ENCODE peak calls at places on chromosomes 12 and 14, in five cellular contexts. One of them, this sample, is unnamed.
A peak's percentile ranks its signal among the peaks of the same experiment; 100 is the strongest.

GRCh38 chr12:85575115-85576096 is 260.8 kb downstream of the RASSF9 start:
- DNase-seq in activated B cell treated with CpG ODN at 0.5 μM for 24 hours: no peak
- DNase-seq in amniotic stem cell: no peak
- DNase-seq in effector memory CD8-positive, alpha-beta T cell: no peak
- DNase-seq in mucosa of gallbladder: peak; percentile 44
- DNase-seq in this sample: no peak

GRCh38 chr12:117646595-117646994 is 285.2 kb upstream of the NOS1 start:
- DNase-seq in effector memory CD8-positive, alpha-beta T cell: no peak
- DNase-seq in activated B cell treated with CpG ODN at 0.5 μM for 24 hours: no peak
- DNase-seq in amniotic stem cell: no peak
- DNase-seq in mucosa of gallbladder: no peak
- DNase-seq in this sample: no peak

GRCh38 chr12:29396774-29397173 is 15.8 kb upstream of the ERGIC2 start:
- DNase-seq in activated B cell treated with CpG ODN at 0.5 μM for 24 hours: no peak
- DNase-seq in amniotic stem cell: no peak
- DNase-seq in mucosa of gallbladder: no peak
- DNase-seq in effector memory CD8-positive, alpha-beta T cell: no peak
- DNase-seq in this sample: no peak

GRCh38 chr14:85512491-85512890 is 17.5 kb upstream of the FLRT2 start:
- DNase-seq in activated B cell treated with CpG ODN at 0.5 μM for 24 hours: no peak
- DNase-seq in effector memory CD8-positive, alpha-beta T cell: no peak
- DNase-seq in amniotic stem cell: no peak
- DNase-seq in mucosa of gallbladder: no peak
- DNase-seq in this sample: no peak

GRCh38 chr14:43005807-43006206 is 1399.1 kb downstream of the LRFN5 start:
- DNase-seq in effector memory CD8-positive, alpha-beta T cell: no peak
- DNase-seq in mucosa of gallbladder: no peak
- DNase-seq in activated B cell treated with CpG ODN at 0.5 μM for 24 hours: no peak
- DNase-seq in amniotic stem cell: no peak
- DNase-seq in this sample: no peak

GRCh38 chr12:119444462-119445044 is 110.0 kb downstream of the CCDC60 start:
- DNase-seq in effector memory CD8-positive, alpha-beta T cell: peak; percentile 2
- DNase-seq in mucosa of gallbladder: peak; percentile 24
- DNase-seq in amniotic stem cell: no peak
- DNase-seq in activated B cell treated with CpG ODN at 0.5 μM for 24 hours: no peak
- DNase-seq in this sample: no peak

GRCh38 chr12:49108958-49109404 is 1.7 kb downstream of the LMBR1L start:
- DNase-seq in effector memory CD8-positive, alpha-beta T cell: no peak
- DNase-seq in activated B cell treated with CpG ODN at 0.5 μM for 24 hours: no peak
- DNase-seq in amniotic stem cell: no peak
- DNase-seq in mucosa of gallbladder: peak; percentile 43
- DNase-seq in this sample: no peak

GRCh38 chr12:68410018-68410650 is 78.0 kb upstream of the MDM1 start:
- DNase-seq in mucosa of gallbladder: no peak
- DNase-seq in activated B cell treated with CpG ODN at 0.5 μM for 24 hours: no peak
- DNase-seq in amniotic stem cell: no peak
- DNase-seq in effector memory CD8-positive, alpha-beta T cell: no peak
- DNase-seq in this sample: no peak

GRCh38 chr12:45590646-45591045 is 138.9 kb upstream of the ARID2 start:
- DNase-seq in activated B cell treated with CpG ODN at 0.5 μM for 24 hours: no peak
- DNase-seq in amniotic stem cell: no peak
- DNase-seq in effector memory CD8-positive, alpha-beta T cell: no peak
- DNase-seq in mucosa of gallbladder: no peak
- DNase-seq in this sample: no peak

GRCh38 chr12:108568653-108569154 is 6.3 kb downstream of the ISCU start:
- DNase-seq in effector memory CD8-positive, alpha-beta T cell: peak; percentile 44
- DNase-seq in mucosa of gallbladder: no peak
- DNase-seq in activated B cell treated with CpG ODN at 0.5 μM for 24 hours: no peak
- DNase-seq in amniotic stem cell: no peak
- DNase-seq in this sample: peak; percentile 55

GRCh38 chr14:96197969-96198368 is 6.7 kb upstream of the BDKRB2 start:
- DNase-seq in amniotic stem cell: no peak
- DNase-seq in effector memory CD8-positive, alpha-beta T cell: no peak
- DNase-seq in mucosa of gallbladder: no peak
- DNase-seq in activated B cell treated with CpG ODN at 0.5 μM for 24 hours: no peak
- DNase-seq in this sample: no peak

GRCh38 chr12:106506691-106507090 is 76.1 kb upstream of the RFX4 start:
- DNase-seq in mucosa of gallbladder: no peak
- DNase-seq in effector memory CD8-positive, alpha-beta T cell: no peak
- DNase-seq in activated B cell treated with CpG ODN at 0.5 μM for 24 hours: no peak
- DNase-seq in amniotic stem cell: no peak
- DNase-seq in this sample: no peak

GRCh38 chr12:105705765-105706164 is 375.3 kb downstream of the C12orf75 start:
- DNase-seq in effector memory CD8-positive, alpha-beta T cell: no peak
- DNase-seq in amniotic stem cell: peak; percentile 4
- DNase-seq in mucosa of gallbladder: peak; percentile 43
- DNase-seq in activated B cell treated with CpG ODN at 0.5 μM for 24 hours: no peak
- DNase-seq in this sample: no peak

GRCh38 chr12:32102234-32102633 is 4.4 kb upstream of the BICD1 start:
- DNase-seq in mucosa of gallbladder: no peak
- DNase-seq in activated B cell treated with CpG ODN at 0.5 μM for 24 hours: no peak
- DNase-seq in effector memory CD8-positive, alpha-beta T cell: no peak
- DNase-seq in amniotic stem cell: no peak
- DNase-seq in this sample: no peak

GRCh38 chr12:69925291-69925690 is 100.3 kb downstream of the MYRFL start:
- DNase-seq in effector memory CD8-positive, alpha-beta T cell: no peak
- DNase-seq in amniotic stem cell: no peak
- DNase-seq in activated B cell treated with CpG ODN at 0.5 μM for 24 hours: no peak
- DNase-seq in mucosa of gallbladder: no peak
- DNase-seq in this sample: no peak

GRCh38 chr12:107783406-107784376 is 9.2 kb downstream of the ASCL4 start:
- DNase-seq in effector memory CD8-positive, alpha-beta T cell: no peak
- DNase-seq in mucosa of gallbladder: no peak
- DNase-seq in activated B cell treated with CpG ODN at 0.5 μM for 24 hours: no peak
- DNase-seq in amniotic stem cell: no peak
- DNase-seq in this sample: no peak

GRCh38 chr12:59651230-59651920 is 55.5 kb downstream of the SLC16A7 start:
- DNase-seq in mucosa of gallbladder: peak; percentile 46
- DNase-seq in amniotic stem cell: no peak
- DNase-seq in activated B cell treated with CpG ODN at 0.5 μM for 24 hours: no peak
- DNase-seq in effector memory CD8-positive, alpha-beta T cell: no peak
- DNase-seq in this sample: no peak

GRCh38 chr12:4910502-4911315 is 1.0 kb downstream of the KCNA1 start:
- DNase-seq in amniotic stem cell: no peak
- DNase-seq in mucosa of gallbladder: no peak
- DNase-seq in effector memory CD8-positive, alpha-beta T cell: no peak
- DNase-seq in activated B cell treated with CpG ODN at 0.5 μM for 24 hours: peak; percentile 15
- DNase-seq in this sample: peak; percentile 80

GRCh38 chr14:82080319-82080718 is 546.7 kb upstream of the SEL1L start:
- DNase-seq in amniotic stem cell: no peak
- DNase-seq in effector memory CD8-positive, alpha-beta T cell: no peak
- DNase-seq in mucosa of gallbladder: no peak
- DNase-seq in activated B cell treated with CpG ODN at 0.5 μM for 24 hours: no peak
- DNase-seq in this sample: no peak

GRCh38 chr14:76715927-76716200 is 45.4 kb upstream of the VASH1 start:
- DNase-seq in amniotic stem cell: no peak
- DNase-seq in effector memory CD8-positive, alpha-beta T cell: no peak
- DNase-seq in mucosa of gallbladder: no peak
- DNase-seq in activated B cell treated with CpG ODN at 0.5 μM for 24 hours: no peak
- DNase-seq in this sample: peak; percentile 70

GRCh38 chr14:19900999-19901398 is 19.4 kb upstream of the OR4K5 start:
- DNase-seq in amniotic stem cell: no peak
- DNase-seq in effector memory CD8-positive, alpha-beta T cell: no peak
- DNase-seq in mucosa of gallbladder: no peak
- DNase-seq in activated B cell treated with CpG ODN at 0.5 μM for 24 hours: no peak
- DNase-seq in this sample: no peak

GRCh38 chr12:59080101-59080500 is 159.8 kb upstream of the LRIG3 start:
- DNase-seq in mucosa of gallbladder: no peak
- DNase-seq in activated B cell treated with CpG ODN at 0.5 μM for 24 hours: no peak
- DNase-seq in amniotic stem cell: no peak
- DNase-seq in effector memory CD8-positive, alpha-beta T cell: no peak
- DNase-seq in this sample: no peak

GRCh38 chr12:32811686-32812392 is 56.1 kb upstream of the YARS2 start:
- DNase-seq in activated B cell treated with CpG ODN at 0.5 μM for 24 hours: no peak
- DNase-seq in effector memory CD8-positive, alpha-beta T cell: no peak
- DNase-seq in mucosa of gallbladder: no peak
- DNase-seq in amniotic stem cell: no peak
- DNase-seq in this sample: no peak

GRCh38 chr12:1662761-1663439 is 28.0 kb upstream of the ADIPOR2 start:
- DNase-seq in amniotic stem cell: no peak
- DNase-seq in mucosa of gallbladder: peak; percentile 63
- DNase-seq in activated B cell treated with CpG ODN at 0.5 μM for 24 hours: no peak
- DNase-seq in effector memory CD8-positive, alpha-beta T cell: peak; percentile 31
- DNase-seq in this sample: no peak

GRCh38 chr12:117119592-117120198 is 20.5 kb upstream of the TESC start:
- DNase-seq in mucosa of gallbladder: no peak
- DNase-seq in effector memory CD8-positive, alpha-beta T cell: peak; percentile 33
- DNase-seq in amniotic stem cell: no peak
- DNase-seq in activated B cell treated with CpG ODN at 0.5 μM for 24 hours: no peak
- DNase-seq in this sample: no peak

GRCh38 chr14:104688755-104689619 is at the start of gene INF2:
- DNase-seq in amniotic stem cell: no peak
- DNase-seq in activated B cell treated with CpG ODN at 0.5 μM for 24 hours: peak; percentile 63
- DNase-seq in mucosa of gallbladder: no peak
- DNase-seq in effector memory CD8-positive, alpha-beta T cell: no peak
- DNase-seq in this sample: no peak

GRCh38 chr14:100575266-100575995 is 11.8 kb downstream of the BEGAIN start:
- DNase-seq in activated B cell treated with CpG ODN at 0.5 μM for 24 hours: no peak
- DNase-seq in mucosa of gallbladder: no peak
- DNase-seq in amniotic stem cell: no peak
- DNase-seq in effector memory CD8-positive, alpha-beta T cell: no peak
- DNase-seq in this sample: no peak

GRCh38 chr14:105070760-105071137 is 5.5 kb upstream of the GPR132 start:
- DNase-seq in mucosa of gallbladder: no peak
- DNase-seq in activated B cell treated with CpG ODN at 0.5 μM for 24 hours: no peak
- DNase-seq in effector memory CD8-positive, alpha-beta T cell: no peak
- DNase-seq in amniotic stem cell: no peak
- DNase-seq in this sample: no peak

GRCh38 chr12:106282457-106283097 is 20.0 kb upstream of the TCP11L2 start:
- DNase-seq in amniotic stem cell: no peak
- DNase-seq in activated B cell treated with CpG ODN at 0.5 μM for 24 hours: no peak
- DNase-seq in effector memory CD8-positive, alpha-beta T cell: peak; percentile 34
- DNase-seq in mucosa of gallbladder: peak; percentile 36
- DNase-seq in this sample: peak; percentile 4

GRCh38 chr12:30796508-30796780 is 41.7 kb upstream of the CAPRIN2 start:
- DNase-seq in mucosa of gallbladder: no peak
- DNase-seq in activated B cell treated with CpG ODN at 0.5 μM for 24 hours: no peak
- DNase-seq in effector memory CD8-positive, alpha-beta T cell: no peak
- DNase-seq in amniotic stem cell: peak; percentile 58
- DNase-seq in this sample: no peak

GRCh38 chr12:52125499-52125900 is 46.0 kb downstream of the SMIM41 start:
- DNase-seq in effector memory CD8-positive, alpha-beta T cell: no peak
- DNase-seq in activated B cell treated with CpG ODN at 0.5 μM for 24 hours: no peak
- DNase-seq in amniotic stem cell: no peak
- DNase-seq in mucosa of gallbladder: no peak
- DNase-seq in this sample: no peak

GRCh38 chr14:30610719-30611388 is 11.3 kb upstream of the SCFD1 start:
- DNase-seq in effector memory CD8-positive, alpha-beta T cell: no peak
- DNase-seq in activated B cell treated with CpG ODN at 0.5 μM for 24 hours: no peak
- DNase-seq in mucosa of gallbladder: no peak
- DNase-seq in amniotic stem cell: peak; percentile 18
- DNase-seq in this sample: no peak

GRCh38 chr14:61103541-61104339 is 122.7 kb downstream of the SLC38A6 start:
- DNase-seq in activated B cell treated with CpG ODN at 0.5 μM for 24 hours: no peak
- DNase-seq in effector memory CD8-positive, alpha-beta T cell: no peak
- DNase-seq in amniotic stem cell: peak; percentile 82
- DNase-seq in mucosa of gallbladder: peak; percentile 18
- DNase-seq in this sample: peak; percentile 92

This sample was measured in esophagus muscularis mucosa.